ENCODE peak calls at places on chromosomes 4 and X, in nine cellular contexts. One of them, this sample, is unnamed.

GRCh38 chr4:128571747-128572146 is 237.8 kb upstream of the JADE1 start:
- DNase-seq in midbrain: no peak
- DNase-seq in NK-92 treated with Interleukin-12 subunit alpha and Interleukin-12 subunit beta, amount 100 ng/mL, for 24 hours: no peak
- DNase-seq in A172: peak
- DNase-seq in anterior cingulate cortex: no peak
- DNase-seq in activated T-cell treated with anti-CD3 and anti-CD28 coated beads, Interleukin-2, amount 50 U/mL, for 72 hours: no peak
- DNase-seq in stimulated activated CD8-positive, alpha-beta memory T cell treated with anti-CD3 and anti-CD28 coated beads, Interleukin-4, amount 100 ng/mL, for 24 hours: no peak
- DNase-seq in NCI-H1105: no peak
- DNase-seq in GM10248: no peak
- DNase-seq in this sample: no peak

GRCh38 chrX:9807355-9808182 is 21.3 kb downstream of the SHROOM2 start:
- DNase-seq in midbrain: no peak
- DNase-seq in GM10248: no peak
- DNase-seq in anterior cingulate cortex: no peak
- DNase-seq in stimulated activated CD8-positive, alpha-beta memory T cell treated with anti-CD3 and anti-CD28 coated beads, Interleukin-4, amount 100 ng/mL, for 24 hours: no peak
- DNase-seq in A172: no peak
- DNase-seq in NK-92 treated with Interleukin-12 subunit alpha and Interleukin-12 subunit beta, amount 100 ng/mL, for 24 hours: no peak
- DNase-seq in NCI-H1105: no peak
- DNase-seq in activated T-cell treated with anti-CD3 and anti-CD28 coated beads, Interleukin-2, amount 50 U/mL, for 72 hours: no peak
- DNase-seq in this sample: no peak

GRCh38 chr4:188107931-188108843 is 1.2 kb downstream of the TRIML2 start:
- DNase-seq in GM10248: no peak
- DNase-seq in NK-92 treated with Interleukin-12 subunit alpha and Interleukin-12 subunit beta, amount 100 ng/mL, for 24 hours: no peak
- DNase-seq in A172: peak
- DNase-seq in NCI-H1105: no peak
- DNase-seq in anterior cingulate cortex: no peak
- DNase-seq in activated T-cell treated with anti-CD3 and anti-CD28 coated beads, Interleukin-2, amount 50 U/mL, for 72 hours: no peak
- DNase-seq in midbrain: no peak
- DNase-seq in stimulated activated CD8-positive, alpha-beta memory T cell treated with anti-CD3 and anti-CD28 coated beads, Interleukin-4, amount 100 ng/mL, for 24 hours: no peak
- DNase-seq in this sample: no peak

GRCh38 chr4:56654238-56654632 is 26.9 kb downstream of the HOPX start:
- DNase-seq in NK-92 treated with Interleukin-12 subunit alpha and Interleukin-12 subunit beta, amount 100 ng/mL, for 24 hours: no peak
- DNase-seq in activated T-cell treated with anti-CD3 and anti-CD28 coated beads, Interleukin-2, amount 50 U/mL, for 72 hours: no peak
- DNase-seq in midbrain: no peak
- DNase-seq in stimulated activated CD8-positive, alpha-beta memory T cell treated with anti-CD3 and anti-CD28 coated beads, Interleukin-4, amount 100 ng/mL, for 24 hours: no peak
- DNase-seq in A172: no peak
- DNase-seq in GM10248: no peak
- DNase-seq in NCI-H1105: peak
- DNase-seq in anterior cingulate cortex: no peak
- DNase-seq in this sample: no peak

GRCh38 chrX:84363674-84364073 is 138.6 kb downstream of the HDX start:
- DNase-seq in activated T-cell treated with anti-CD3 and anti-CD28 coated beads, Interleukin-2, amount 50 U/mL, for 72 hours: no peak
- DNase-seq in anterior cingulate cortex: no peak
- DNase-seq in NCI-H1105: peak
- DNase-seq in midbrain: no peak
- DNase-seq in A172: no peak
- DNase-seq in GM10248: no peak
- DNase-seq in stimulated activated CD8-positive, alpha-beta memory T cell treated with anti-CD3 and anti-CD28 coated beads, Interleukin-4, amount 100 ng/mL, for 24 hours: no peak
- DNase-seq in NK-92 treated with Interleukin-12 subunit alpha and Interleukin-12 subunit beta, amount 100 ng/mL, for 24 hours: no peak
- DNase-seq in this sample: no peak

GRCh38 chrX:129522184-129523059 is 868 bp downstream of the SMARCA1 start:
- DNase-seq in midbrain: peak
- DNase-seq in A172: peak
- DNase-seq in activated T-cell treated with anti-CD3 and anti-CD28 coated beads, Interleukin-2, amount 50 U/mL, for 72 hours: no peak
- DNase-seq in NK-92 treated with Interleukin-12 subunit alpha and Interleukin-12 subunit beta, amount 100 ng/mL, for 24 hours: no peak
- DNase-seq in stimulated activated CD8-positive, alpha-beta memory T cell treated with anti-CD3 and anti-CD28 coated beads, Interleukin-4, amount 100 ng/mL, for 24 hours: no peak
- DNase-seq in GM10248: peak
- DNase-seq in anterior cingulate cortex: peak
- DNase-seq in NCI-H1105: peak
- DNase-seq in this sample: no peak

GRCh38 chr4:10161840-10162239 is 45.2 kb upstream of the WDR1 start:
- DNase-seq in A172: no peak
- DNase-seq in NCI-H1105: no peak
- DNase-seq in stimulated activated CD8-positive, alpha-beta memory T cell treated with anti-CD3 and anti-CD28 coated beads, Interleukin-4, amount 100 ng/mL, for 24 hours: no peak
- DNase-seq in NK-92 treated with Interleukin-12 subunit alpha and Interleukin-12 subunit beta, amount 100 ng/mL, for 24 hours: no peak
- DNase-seq in anterior cingulate cortex: no peak
- DNase-seq in activated T-cell treated with anti-CD3 and anti-CD28 coated beads, Interleukin-2, amount 50 U/mL, for 72 hours: peak
- DNase-seq in GM10248: no peak
- DNase-seq in midbrain: no peak
- DNase-seq in this sample: no peak

GRCh38 chr4:76830612-76831474 is 67.1 kb downstream of the SOWAHB start:
- DNase-seq in NK-92 treated with Interleukin-12 subunit alpha and Interleukin-12 subunit beta, amount 100 ng/mL, for 24 hours: no peak
- DNase-seq in A172: peak
- DNase-seq in stimulated activated CD8-positive, alpha-beta memory T cell treated with anti-CD3 and anti-CD28 coated beads, Interleukin-4, amount 100 ng/mL, for 24 hours: no peak
- DNase-seq in activated T-cell treated with anti-CD3 and anti-CD28 coated beads, Interleukin-2, amount 50 U/mL, for 72 hours: no peak
- DNase-seq in NCI-H1105: peak
- DNase-seq in anterior cingulate cortex: no peak
- DNase-seq in GM10248: no peak
- DNase-seq in midbrain: no peak
- DNase-seq in this sample: no peak

GRCh38 chr4:140296335-140296753 is 77.1 kb upstream of the SCOC start:
- DNase-seq in stimulated activated CD8-positive, alpha-beta memory T cell treated with anti-CD3 and anti-CD28 coated beads, Interleukin-4, amount 100 ng/mL, for 24 hours: no peak
- DNase-seq in A172: peak
- DNase-seq in anterior cingulate cortex: no peak
- DNase-seq in NCI-H1105: no peak
- DNase-seq in activated T-cell treated with anti-CD3 and anti-CD28 coated beads, Interleukin-2, amount 50 U/mL, for 72 hours: no peak
- DNase-seq in NK-92 treated with Interleukin-12 subunit alpha and Interleukin-12 subunit beta, amount 100 ng/mL, for 24 hours: no peak
- DNase-seq in GM10248: no peak
- DNase-seq in midbrain: peak
- DNase-seq in this sample: no peak

GRCh38 chr4:141126769-141127168 is 6.5 kb downstream of the RNF150 start:
- DNase-seq in NCI-H1105: no peak
- DNase-seq in anterior cingulate cortex: no peak
- DNase-seq in NK-92 treated with Interleukin-12 subunit alpha and Interleukin-12 subunit beta, amount 100 ng/mL, for 24 hours: no peak
- DNase-seq in A172: no peak
- DNase-seq in GM10248: no peak
- DNase-seq in activated T-cell treated with anti-CD3 and anti-CD28 coated beads, Interleukin-2, amount 50 U/mL, for 72 hours: no peak
- DNase-seq in midbrain: no peak
- DNase-seq in stimulated activated CD8-positive, alpha-beta memory T cell treated with anti-CD3 and anti-CD28 coated beads, Interleukin-4, amount 100 ng/mL, for 24 hours: no peak
- DNase-seq in this sample: no peak

GRCh38 chrX:152733261-152733975 is at the start of the genes CSAG1 and MAGEA12:
- DNase-seq in GM10248: no peak
- DNase-seq in NCI-H1105: peak
- DNase-seq in NK-92 treated with Interleukin-12 subunit alpha and Interleukin-12 subunit beta, amount 100 ng/mL, for 24 hours: no peak
- DNase-seq in activated T-cell treated with anti-CD3 and anti-CD28 coated beads, Interleukin-2, amount 50 U/mL, for 72 hours: no peak
- DNase-seq in midbrain: no peak
- DNase-seq in A172: no peak
- DNase-seq in stimulated activated CD8-positive, alpha-beta memory T cell treated with anti-CD3 and anti-CD28 coated beads, Interleukin-4, amount 100 ng/mL, for 24 hours: no peak
- DNase-seq in anterior cingulate cortex: no peak
- DNase-seq in this sample: no peak

GRCh38 chr4:148359769-148360168 is 82.4 kb downstream of the NR3C2 start:
- DNase-seq in NCI-H1105: no peak
- DNase-seq in GM10248: no peak
- DNase-seq in anterior cingulate cortex: no peak
- DNase-seq in midbrain: no peak
- DNase-seq in NK-92 treated with Interleukin-12 subunit alpha and Interleukin-12 subunit beta, amount 100 ng/mL, for 24 hours: no peak
- DNase-seq in stimulated activated CD8-positive, alpha-beta memory T cell treated with anti-CD3 and anti-CD28 coated beads, Interleukin-4, amount 100 ng/mL, for 24 hours: no peak
- DNase-seq in activated T-cell treated with anti-CD3 and anti-CD28 coated beads, Interleukin-2, amount 50 U/mL, for 72 hours: no peak
- DNase-seq in A172: no peak
- DNase-seq in this sample: no peak

GRCh38 chrX:134679226-134679625 is 21.0 kb upstream of the PLAC1 start:
- DNase-seq in NK-92 treated with Interleukin-12 subunit alpha and Interleukin-12 subunit beta, amount 100 ng/mL, for 24 hours: no peak
- DNase-seq in A172: no peak
- DNase-seq in activated T-cell treated with anti-CD3 and anti-CD28 coated beads, Interleukin-2, amount 50 U/mL, for 72 hours: no peak
- DNase-seq in anterior cingulate cortex: no peak
- DNase-seq in stimulated activated CD8-positive, alpha-beta memory T cell treated with anti-CD3 and anti-CD28 coated beads, Interleukin-4, amount 100 ng/mL, for 24 hours: no peak
- DNase-seq in GM10248: no peak
- DNase-seq in midbrain: no peak
- DNase-seq in NCI-H1105: no peak
- DNase-seq in this sample: no peak

GRCh38 chr4:2247128-2248043 is 5.5 kb upstream of the HAUS3 start:
- DNase-seq in GM10248: no peak
- DNase-seq in stimulated activated CD8-positive, alpha-beta memory T cell treated with anti-CD3 and anti-CD28 coated beads, Interleukin-4, amount 100 ng/mL, for 24 hours: no peak
- DNase-seq in NK-92 treated with Interleukin-12 subunit alpha and Interleukin-12 subunit beta, amount 100 ng/mL, for 24 hours: no peak
- DNase-seq in activated T-cell treated with anti-CD3 and anti-CD28 coated beads, Interleukin-2, amount 50 U/mL, for 72 hours: no peak
- DNase-seq in midbrain: no peak
- DNase-seq in anterior cingulate cortex: no peak
- DNase-seq in A172: no peak
- DNase-seq in NCI-H1105: no peak
- DNase-seq in this sample: no peak

GRCh38 chr4:7194251-7195137 is 2.2 kb downstream of the SORCS2 start:
- DNase-seq in activated T-cell treated with anti-CD3 and anti-CD28 coated beads, Interleukin-2, amount 50 U/mL, for 72 hours: peak
- DNase-seq in NCI-H1105: peak
- DNase-seq in A172: no peak
- DNase-seq in GM10248: no peak
- DNase-seq in midbrain: peak
- DNase-seq in stimulated activated CD8-positive, alpha-beta memory T cell treated with anti-CD3 and anti-CD28 coated beads, Interleukin-4, amount 100 ng/mL, for 24 hours: peak
- DNase-seq in anterior cingulate cortex: peak
- DNase-seq in NK-92 treated with Interleukin-12 subunit alpha and Interleukin-12 subunit beta, amount 100 ng/mL, for 24 hours: no peak
- DNase-seq in this sample: no peak